ENCODE peak calls at places on chromosomes 5 and 9, in four cellular contexts. Z, U, F and O are unnamed samples.

GRCh38 chr5:95654196-95654595 is 7.6 kb downstream of the RFESD start:
- DNase-seq in Z (no peak), U (no peak), F (no peak), O (no peak)

GRCh38 chr5:142720561-142721275 is 34.8 kb upstream of the FGF1 start:
- DNase-seq in Z (no peak), U (peak; percentile 33), F (no peak), O (no peak)

GRCh38 chr5:68873198-68873597 is 220.6 kb upstream of the SLC30A5 start:
- DNase-seq in Z (no peak), U (no peak), F (no peak), O (no peak)

GRCh38 chr9:21802418-21803000 is at the start of gene MTAP:
- DNase-seq in Z (peak; percentile 89), U (peak; percentile 93), F (peak; percentile 36), O (peak; percentile 95)

GRCh38 chr9:114000671-114001409 is 77.3 kb downstream of the AMBP start:
- DNase-seq in Z (no peak), U (peak; percentile 28), F (no peak), O (no peak)

GRCh38 chr9:131807131-131807990 is 67.5 kb upstream of the RAPGEF1 start:
- DNase-seq in Z (no peak), U (no peak), F (no peak), O (peak; percentile 77)

GRCh38 chr5:36692791-36693763 is 86.7 kb downstream of the SLC1A3 start:
- DNase-seq in Z (peak; percentile 59), U (peak; percentile 53), F (no peak), O (peak; percentile 82)

GRCh38 chr9:2764371-2764770 is 47.1 kb downstream of the KCNV2 start:
- DNase-seq in Z (no peak), U (peak; percentile 31), F (peak; percentile 9), O (no peak)

GRCh38 chr9:134474058-134474370 is 147.8 kb downstream of the RXRA start:
- DNase-seq in Z (no peak), U (peak; percentile 54), F (no peak), O (no peak)

DNA sequence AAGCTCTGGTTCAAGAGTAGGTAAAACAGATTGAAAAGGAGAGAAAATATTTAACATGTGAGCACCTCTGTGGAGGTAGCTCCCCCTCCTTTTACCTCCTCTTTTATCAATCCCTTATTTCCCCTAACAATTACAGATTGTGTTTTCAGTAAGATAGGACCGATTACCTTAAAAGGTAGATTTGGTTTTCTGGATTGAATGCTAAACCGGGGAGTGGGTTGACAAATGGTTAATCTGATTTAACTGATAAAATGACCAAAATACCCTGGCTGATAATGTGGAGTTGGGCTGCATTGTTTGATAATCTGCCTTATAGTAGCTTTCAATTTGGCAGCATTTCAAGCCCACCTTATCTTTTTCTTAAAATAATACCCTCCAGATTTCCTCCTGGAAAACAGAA is 83.9 kb downstream of the EGFLAM start:
- DNase-seq in Z (no peak), U (no peak), F (no peak), O (no peak)
- TF ChIP-seq RCOR1 in Z (no peak), U (no peak), F (no peak), O (no peak)

GRCh38 chr9:76349865-76350264 is 44.4 kb downstream of the RFK start:
- DNase-seq in Z (no peak), U (no peak), F (no peak), O (no peak)
- TF ChIP-seq USF2 in Z (no peak), U (no peak), F (no peak), O (no peak)

DNA sequence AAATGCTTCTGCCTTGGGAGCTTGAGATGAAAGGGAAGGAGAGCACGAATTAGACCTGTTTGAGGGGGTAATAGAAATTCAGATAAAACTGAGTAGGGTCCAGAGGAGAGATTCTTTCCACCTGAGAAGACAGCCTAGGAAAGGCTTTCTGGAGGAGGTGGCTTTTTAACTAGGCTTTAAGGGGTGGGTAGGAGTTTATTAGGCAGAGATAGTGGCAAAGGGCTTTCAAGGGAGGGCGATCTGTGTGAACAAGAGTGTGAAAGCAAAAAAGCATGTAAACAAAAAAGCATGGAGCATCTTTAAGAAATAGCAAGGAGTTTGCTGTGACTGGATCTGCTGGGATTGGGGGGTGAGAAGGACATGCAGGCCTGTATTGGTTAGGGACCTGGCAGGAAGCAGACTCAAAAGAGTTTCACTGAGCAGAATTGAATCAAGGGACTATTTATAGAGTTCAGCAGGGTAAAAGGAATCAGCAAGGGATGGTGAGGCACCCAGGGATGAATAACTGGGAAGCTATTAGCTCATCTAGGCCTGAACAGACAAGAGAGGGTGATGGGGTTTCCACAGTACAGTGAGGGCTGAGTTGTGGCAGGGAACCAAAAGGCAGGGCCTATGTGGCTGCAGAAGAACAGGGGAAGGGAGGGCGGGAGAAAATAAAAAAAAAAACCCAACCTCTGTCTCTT is 18.8 kb downstream of the SLC1A1 start:
- DNase-seq in Z (no peak), U (peak; percentile 72), F (no peak), O (no peak)
- TF ChIP-seq RCOR1 in Z (no peak), U (no peak), F (no peak), O (no peak)

DNA sequence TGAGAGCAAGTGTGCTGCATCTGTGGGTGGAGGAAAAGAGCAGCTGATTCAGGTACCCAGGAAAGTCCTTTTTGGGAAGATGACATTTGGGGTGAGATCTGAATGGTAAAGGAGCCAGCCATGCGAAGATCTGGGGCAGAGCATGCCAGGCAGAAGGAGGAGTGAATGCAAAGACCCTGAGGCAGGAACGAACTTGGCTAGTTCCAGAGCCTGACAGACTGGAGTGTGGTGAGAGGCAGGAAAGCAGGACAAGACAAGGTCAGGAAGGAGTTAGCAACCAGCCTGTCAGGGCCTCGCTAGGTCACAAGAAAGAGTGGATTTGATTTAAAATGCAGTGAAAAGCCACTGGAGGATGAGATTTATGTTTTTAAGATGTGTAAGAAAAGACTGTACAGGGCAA is 28.2 kb downstream of the RGS7BP start:
- DNase-seq in Z (no peak), U (no peak), F (no peak), O (no peak)
- TF ChIP-seq USF2 in Z (no peak), U (no peak), F (no peak), O (no peak)

DNA sequence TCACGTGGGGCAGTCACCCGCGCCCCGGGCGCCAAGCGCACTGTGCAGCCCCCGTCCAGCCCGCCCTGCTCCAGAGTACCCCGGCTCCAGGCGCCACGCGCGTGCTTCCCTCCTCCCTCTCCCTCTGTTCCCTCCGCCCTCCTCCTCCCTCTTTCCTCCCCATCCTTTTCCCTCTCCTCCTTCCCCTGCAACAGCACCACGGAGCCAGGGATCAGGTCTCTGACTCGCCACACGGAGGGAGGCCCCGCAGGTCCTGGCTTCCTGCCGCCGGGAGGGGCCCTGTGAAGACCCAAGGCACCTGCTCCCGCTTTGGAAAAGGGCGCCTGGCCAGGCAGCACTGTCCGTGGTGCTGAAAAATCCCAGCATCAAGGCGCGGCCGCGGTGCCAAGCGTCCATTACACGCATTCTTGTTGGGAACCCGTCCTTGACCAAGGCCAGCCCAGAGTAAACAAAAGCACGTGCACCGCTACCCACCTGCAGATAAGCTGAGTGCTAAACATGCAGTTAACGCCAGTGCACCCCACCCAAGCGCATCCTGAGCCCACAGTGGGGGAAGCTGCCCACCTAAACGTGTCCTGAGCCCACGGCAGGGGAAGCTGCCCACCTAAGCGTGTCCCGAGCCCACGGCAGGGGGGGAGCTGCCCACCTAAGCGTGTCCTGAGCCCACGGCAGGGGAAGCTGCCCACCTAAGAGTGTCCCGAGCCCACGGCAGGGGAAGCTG is 21.7 kb downstream of the SLC6A18 start:
- DNase-seq in Z (peak; percentile 26), U (no peak), F (no peak), O (peak; percentile 52)
- TF ChIP-seq RCOR1 in Z (no peak), U (no peak), F (no peak), O (no peak)

GRCh38 chr9:128127990-128128835 is 684 bp upstream of the PTGES2 start:
- DNase-seq in Z (peak; percentile 51), U (peak; percentile 89), F (peak; percentile 68), O (peak; percentile 94)
- TF ChIP-seq USF2 in Z (peak; percentile 77), U (peak; percentile 84), F (peak; percentile 39), O (no peak)

GRCh38 chr9:124766815-124767554 is 4.1 kb downstream of the NR6A1 start:
- DNase-seq in Z (peak; percentile 60), U (no peak), F (no peak), O (no peak)
- TF ChIP-seq RCOR1 in Z (no peak), U (no peak), F (no peak), O (no peak)